ENCODE peak calls at places on chromosomes 2 and 18, in seven cellular contexts. R, F, A, D, C, M and X are unnamed samples.

GRCh38 chr2:181885096-181885495 is 6.4 kb upstream of the ITPRID2 start:
- DNase-seq in R (no peak), F (no peak), A (no peak), D (no peak), C (no peak), M (no peak), X (no peak)

GRCh38 chr2:191446910-191447309 is 201.7 kb downstream of the MYO1B start:
- DNase-seq in R (no peak), F (no peak), A (no peak), D (no peak), C (no peak), M (no peak), X (no peak)

GRCh38 chr2:18788590-18788989 is 199.2 kb upstream of the NT5C1B start:
- DNase-seq in R (no peak), F (no peak), A (peak; percentile 36), D (no peak), C (no peak), M (peak; percentile 37), X (no peak)

GRCh38 chr18:43341014-43341413 is 63.7 kb upstream of the SYT4 start:
- DNase-seq in R (no peak), F (no peak), A (no peak), D (no peak), C (no peak), M (no peak), X (no peak)

GRCh38 chr2:24981742-24982141 is 10.0 kb upstream of the DNAJC27 start:
- DNase-seq in R (no peak), F (no peak), A (no peak), D (no peak), C (no peak), M (peak; percentile 33), X (no peak)

GRCh38 chr2:223928113-223929006 is 16.8 kb downstream of the WDFY1 start:
- DNase-seq in R (no peak), F (no peak), A (no peak), D (no peak), C (no peak), M (no peak), X (no peak)

GRCh38 chr2:239716536-239717318 is 308.4 kb downstream of the NDUFA10 start:
- DNase-seq in R (no peak), F (no peak), A (no peak), D (no peak), C (no peak), M (no peak), X (no peak)

GRCh38 chr2:151878655-151879563 is 50.7 kb upstream of the ARL5A start:
- DNase-seq in R (no peak), F (no peak), A (no peak), D (peak; percentile 18), C (no peak), M (peak; percentile 44), X (no peak)

GRCh38 chr2:117917223-117917917 is 96.5 kb downstream of the CCDC93 start:
- DNase-seq in R (no peak), F (no peak), A (no peak), D (peak; percentile 42), C (no peak), M (peak; percentile 14), X (no peak)

GRCh38 chr2:1590611-1591460 is 153.5 kb downstream of the PXDN start:
- DNase-seq in R (no peak), F (no peak), A (no peak), D (peak; percentile 47), C (no peak), M (peak; percentile 28), X (no peak)

GRCh38 chr2:225008935-225009334 is 33.3 kb downstream of the DOCK10 start:
- DNase-seq in R (no peak), F (peak; percentile 41), A (no peak), D (peak; percentile 27), C (peak; percentile 43), M (no peak), X (no peak)

GRCh38 chr2:85397925-85398331 is 12.2 kb downstream of the CAPG start:
- DNase-seq in R (no peak), F (no peak), A (no peak), D (peak; percentile 0), C (no peak), M (no peak), X (no peak)

GRCh38 chr2:112140413-112140802 is 2.2 kb downstream of the FBLN7 start:
- DNase-seq in R (no peak), F (no peak), A (no peak), D (no peak), C (no peak), M (no peak), X (no peak)

GRCh38 chr18:57218281-57218680 is 71.4 kb downstream of the BOD1L2 start:
- DNase-seq in R (no peak), F (no peak), A (no peak), D (no peak), C (no peak), M (no peak), X (no peak)

GRCh38 chr2:898319-898718 is 52.3 kb upstream of the SNTG2 start:
- DNase-seq in R (no peak), F (no peak), A (no peak), D (peak; percentile 70), C (no peak), M (no peak), X (no peak)

GRCh38 chr2:178829981-178830380 is 22.8 kb upstream of the TTN start:
- DNase-seq in R (no peak), F (no peak), A (no peak), D (no peak), C (no peak), M (peak; percentile 14), X (no peak)

GRCh38 chr2:70010222-70011111 is 49.0 kb upstream of the ASPRV1 start:
- DNase-seq in R (no peak), F (no peak), A (no peak), D (no peak), C (no peak), M (peak; percentile 5), X (no peak)

GRCh38 chr2:233117811-233118480 is 57.8 kb downstream of the INPP5D start:
- DNase-seq in R (no peak), F (no peak), A (no peak), D (no peak), C (no peak), M (no peak), X (no peak)

GRCh38 chr2:175004730-175004979 is 526 bp downstream of the CHN1 start:
- DNase-seq in R (no peak), F (no peak), A (no peak), D (peak; percentile 59), C (no peak), M (no peak), X (no peak)

GRCh38 chr2:8219631-8220393 is 462.0 kb upstream of the ID2 start:
- DNase-seq in R (no peak), F (no peak), A (no peak), D (no peak), C (no peak), M (no peak), X (no peak)

GRCh38 chr18:55448390-55448789 is 139.6 kb downstream of the TCF4 start:
- DNase-seq in R (no peak), F (no peak), A (no peak), D (no peak), C (no peak), M (no peak), X (no peak)